ENCODE peak calls at places on chromosomes 6 and 20, in six cellular contexts. J is CD8-positive, alpha-beta T cell; O is CD8-positive, alpha-beta memory T cell; P is stomach; B is PC-3; F is mesenchymal stem cell. T is an unnamed sample.

GRCh38 chr20:63071541-63072181 is 64.9 kb upstream of the BHLHE23 start:
- DNase-seq in J (no peak), O (peak; percentile 18), B (peak; percentile 63), P (no peak), F (peak; percentile 22), T (no peak)

GRCh38 chr20:13336308-13337089 is 115.4 kb downstream of the ISM1 start:
- DNase-seq in O (no peak), B (peak; percentile 68), J (no peak), P (no peak), F (no peak), T (peak; percentile 87)

GRCh38 chr6:13575377-13575775 is 975 bp downstream of the SIRT5 start:
- DNase-seq in O (no peak), P (no peak), B (no peak), J (no peak), F (no peak), T (no peak)

GRCh38 chr6:24646771-24647170 is 780 bp upstream of the KIAA0319 start:
- DNase-seq in J (no peak), F (no peak), B (peak; percentile 86), P (no peak), O (no peak), T (no peak)

GRCh38 chr6:81362246-81362645 is 390.2 kb downstream of the TENT5A start:
- DNase-seq in P (no peak), J (no peak), O (no peak), F (no peak), B (peak; percentile 53), T (no peak)

GRCh38 chr6:26056583-26057350 is 30.5 kb upstream of the HFE start:
- DNase-seq in B (peak; percentile 48), O (no peak), F (no peak), P (no peak), J (no peak), T (peak; percentile 56)

GRCh38 chr20:266213-266603 is 8.7 kb downstream of the DEFB132 start:
- DNase-seq in B (no peak), J (no peak), F (no peak), P (no peak), O (no peak), T (no peak)

GRCh38 chr6:30882764-30883475 is 1.4 kb upstream of the DDR1 start:
- DNase-seq in J (peak; percentile 52), B (peak; percentile 71), P (peak; percentile 88), O (peak; percentile 42), F (no peak), T (no peak)

GRCh38 chr6:38302081-38302480 is 337.6 kb downstream of the BTBD9 start:
- DNase-seq in P (no peak), B (no peak), O (no peak), F (peak; percentile 28), J (no peak), T (no peak)

GRCh38 chr6:1758076-1758679 is 148.5 kb downstream of the FOXC1 start:
- DNase-seq in P (no peak), B (no peak), F (no peak), O (no peak), J (no peak), T (no peak)

GRCh38 chr6:32081168-32081624 is 27.9 kb downstream of the TNXB start:
- DNase-seq in F (peak; percentile 88), O (no peak), P (no peak), B (peak; percentile 74), J (no peak), T (no peak)

GRCh38 chr6:132142308-132142707 is 191.1 kb upstream of the CCN2 start:
- DNase-seq in B (no peak), P (no peak), F (no peak), O (no peak), J (no peak), T (no peak)

GRCh38 chr6:33585403-33586107 is 5.5 kb upstream of the BAK1 start:
- DNase-seq in B (peak; percentile 89), O (peak; percentile 83), J (peak; percentile 96), F (peak; percentile 67), P (peak; percentile 89), T (peak; percentile 72)

GRCh38 chr6:99467509-99468106 is 42.5 kb upstream of the PNISR start:
- DNase-seq in F (peak; percentile 33), B (peak; percentile 34), J (no peak), P (no peak), O (peak; percentile 14), T (peak; percentile 18)

GRCh38 chr20:64241061-64241460 is 14.5 kb upstream of the PCMTD2 start:
- DNase-seq in B (no peak), J (no peak), P (no peak), O (no peak), F (no peak), T (no peak)

GRCh38 chr20:11274137-11274536 is 600.3 kb upstream of the JAG1 start:
- DNase-seq in B (peak; percentile 89), F (peak; percentile 74), P (no peak), O (no peak), J (no peak), T (peak; percentile 75)

GRCh38 chr6:158488065-158488464 is 71.8 kb upstream of the TMEM181 start:
- DNase-seq in O (no peak), B (peak; percentile 85), F (peak; percentile 87), P (no peak), J (no peak), T (no peak)

GRCh38 chr6:6820688-6821238 is 232.2 kb downstream of the LY86 start:
- DNase-seq in B (peak; percentile 97), F (no peak), P (peak; percentile 74), J (no peak), O (no peak), T (no peak)

GRCh38 chr20:57609086-57609841 is 11.0 kb downstream of the ZBP1 start:
- DNase-seq in J (no peak), F (no peak), P (no peak), B (no peak), O (no peak), T (no peak)
- H3K27me3 ChIP-seq in J (no peaks in the 10 kb centered on the region), F (peaks cover 31% of the 10 kb centered on the region), P (no peaks in the 10 kb centered on the region), B (no peaks in the 10 kb centered on the region), O (no peaks in the 10 kb centered on the region), T (peaks cover 61% of the 10 kb centered on the region)

DNA sequence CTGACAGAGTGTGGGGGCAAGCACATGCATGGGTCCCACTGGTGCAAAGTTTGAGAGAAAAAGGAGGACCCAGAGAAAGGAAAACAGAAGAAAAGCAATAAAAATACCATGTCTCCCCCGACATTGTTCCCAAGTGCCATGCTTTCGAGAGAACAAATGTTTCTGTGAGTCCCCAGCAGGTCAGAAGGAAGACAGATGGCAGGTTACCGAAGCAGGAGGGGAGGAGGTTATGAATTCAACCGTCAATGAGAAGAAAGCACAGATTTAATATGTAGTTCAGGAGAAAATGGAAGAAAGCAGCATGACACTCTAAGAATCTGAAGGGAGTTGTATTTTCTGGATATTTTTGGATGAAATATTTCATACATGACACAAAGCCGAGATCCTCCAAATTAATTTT is 72.9 kb upstream of the TSHZ2 start:
- DNase-seq in F (no peak), P (no peak), J (no peak), B (no peak), O (no peak), T (no peak)
- H3K27me3 ChIP-seq in F (no peaks in the 10 kb centered on the region), P (no peaks in the 10 kb centered on the region), J (no peaks in the 10 kb centered on the region), B (peaks cover 12% of the 10 kb centered on the region), O (no peaks in the 10 kb centered on the region), T (no peaks in the 10 kb centered on the region)

GRCh38 chr20:45313065-45313695 is 5.1 kb upstream of the MATN4 start:
- DNase-seq in F (no peak), P (no peak), B (no peak), J (no peak), O (no peak), T (no peak)
- H3K27me3 ChIP-seq in F (peaks cover 10% of the 10 kb centered on the region), P (no peaks in the 10 kb centered on the region), B (no peaks in the 10 kb centered on the region), J (no peaks in the 10 kb centered on the region), O (peaks cover 2% of the 10 kb centered on the region), T (peaks cover 58% of the 10 kb centered on the region)

DNA sequence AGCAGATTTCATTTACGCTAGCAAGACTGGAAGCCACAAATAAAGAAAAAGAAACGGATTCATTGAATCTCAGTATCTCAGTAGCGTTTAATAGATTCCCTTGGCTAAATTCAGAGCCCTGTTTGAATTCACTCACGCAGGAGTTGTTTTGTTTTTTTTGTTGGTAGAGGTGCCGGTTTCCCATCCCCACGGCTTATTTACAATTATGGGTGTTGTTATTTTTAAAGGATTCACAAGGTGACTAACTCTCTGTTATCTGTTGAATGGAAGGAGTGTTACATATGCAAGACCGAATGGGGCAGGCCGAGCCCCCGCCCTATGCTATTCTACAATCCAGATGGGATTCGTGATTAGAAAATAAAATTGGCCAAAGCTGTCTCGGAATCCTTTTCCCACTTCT is 2.3 kb upstream of the INSM1 start:
- DNase-seq in J (no peak), O (no peak), F (no peak), B (no peak), P (no peak), T (no peak)
- H3K27me3 ChIP-seq in J (peaks cover 4% of the 10 kb centered on the region), O (peaks cover 5% of the 10 kb centered on the region), F (peaks cover 82% of the 10 kb centered on the region), B (peaks cover 81% of the 10 kb centered on the region), P (peaks cover 41% of the 10 kb centered on the region), T (peaks cover 83% of the 10 kb centered on the region)

GRCh38 chr6:138157986-138158638 is 3.6 kb upstream of the ARFGEF3 start:
- DNase-seq in F (peak; percentile 77), J (no peak), B (no peak), O (no peak), P (no peak), T (no peak)
- H3K27me3 ChIP-seq in F (peaks cover 28% of the 10 kb centered on the region), J (peaks cover 14% of the 10 kb centered on the region), B (peaks cover 19% of the 10 kb centered on the region), O (peaks cover 23% of the 10 kb centered on the region), P (no peaks in the 10 kb centered on the region), T (peaks cover 3% of the 10 kb centered on the region)